ENCODE peak calls at places on chromosomes 12 and 14, in seven cellular contexts. One of them, this sample, is unnamed.

GRCh38 chr14:23640524-23641141 is 4.5 kb downstream of the DHRS2 start:
- DNase-seq in neural crest cell: no peak
- DNase-seq in gastrocnemius medialis: no peak
- DNase-seq in iPS-NIHi11: no peak
- DNase-seq in left ventricle myocardium inferior: peak; percentile 29
- DNase-seq in NCI-H1105: peak; percentile 40
- DNase-seq in EL: peak; percentile 70
- DNase-seq in this sample: no peak

GRCh38 chr12:49652921-49653520 is 29.7 kb downstream of the PRPF40B start:
- DNase-seq in neural crest cell: no peak
- DNase-seq in gastrocnemius medialis: no peak
- DNase-seq in iPS-NIHi11: no peak
- DNase-seq in left ventricle myocardium inferior: no peak
- DNase-seq in NCI-H1105: no peak
- DNase-seq in EL: no peak
- DNase-seq in this sample: no peak

GRCh38 chr12:89882051-89882450 is 173.4 kb upstream of the ATP2B1 start:
- DNase-seq in neural crest cell: no peak
- DNase-seq in gastrocnemius medialis: no peak
- DNase-seq in iPS-NIHi11: no peak
- DNase-seq in left ventricle myocardium inferior: no peak
- DNase-seq in NCI-H1105: no peak
- DNase-seq in EL: peak; percentile 46
- DNase-seq in this sample: no peak

GRCh38 chr12:39912211-39912980 is 193.5 kb downstream of the SLC2A13 start:
- DNase-seq in neural crest cell: no peak
- DNase-seq in gastrocnemius medialis: no peak
- DNase-seq in iPS-NIHi11: no peak
- DNase-seq in left ventricle myocardium inferior: peak; percentile 32
- DNase-seq in NCI-H1105: peak; percentile 4
- DNase-seq in EL: no peak
- DNase-seq in this sample: no peak

GRCh38 chr12:53049582-53050318 is at the start of gene TNS2:
- DNase-seq in neural crest cell: no peak
- DNase-seq in gastrocnemius medialis: peak; percentile 91
- DNase-seq in iPS-NIHi11: peak; percentile 64
- DNase-seq in left ventricle myocardium inferior: peak; percentile 89
- DNase-seq in NCI-H1105: no peak
- DNase-seq in EL: peak; percentile 76
- DNase-seq in this sample: peak; percentile 79

GRCh38 chr12:119802472-119802871 is 74.6 kb downstream of the CIT start:
- DNase-seq in neural crest cell: no peak
- DNase-seq in gastrocnemius medialis: peak; percentile 28
- DNase-seq in iPS-NIHi11: no peak
- DNase-seq in left ventricle myocardium inferior: peak; percentile 38
- DNase-seq in NCI-H1105: no peak
- DNase-seq in EL: peak; percentile 8
- DNase-seq in this sample: no peak

GRCh38 chr14:95067526-95067925 is 89.8 kb downstream of the DICER1 start:
- DNase-seq in neural crest cell: no peak
- DNase-seq in gastrocnemius medialis: no peak
- DNase-seq in iPS-NIHi11: no peak
- DNase-seq in left ventricle myocardium inferior: no peak
- DNase-seq in NCI-H1105: no peak
- DNase-seq in EL: no peak
- DNase-seq in this sample: peak; percentile 19

GRCh38 chr12:105107176-105107496 is 395 bp upstream of the WASHC4 start:
- DNase-seq in neural crest cell: no peak
- DNase-seq in gastrocnemius medialis: no peak
- DNase-seq in iPS-NIHi11: no peak
- DNase-seq in left ventricle myocardium inferior: no peak
- DNase-seq in NCI-H1105: peak; percentile 47
- DNase-seq in EL: peak; percentile 59
- DNase-seq in this sample: no peak

GRCh38 chr14:24275524-24276139 is 4.2 kb upstream of the RABGGTA start:
- DNase-seq in neural crest cell: no peak
- DNase-seq in gastrocnemius medialis: no peak
- DNase-seq in iPS-NIHi11: no peak
- DNase-seq in left ventricle myocardium inferior: no peak
- DNase-seq in NCI-H1105: no peak
- DNase-seq in EL: no peak
- DNase-seq in this sample: no peak

GRCh38 chr14:74671789-74672188 is 41.1 kb downstream of the AREL1 start:
- DNase-seq in neural crest cell: no peak
- DNase-seq in gastrocnemius medialis: peak; percentile 26
- DNase-seq in iPS-NIHi11: no peak
- DNase-seq in left ventricle myocardium inferior: no peak
- DNase-seq in NCI-H1105: no peak
- DNase-seq in EL: peak; percentile 79
- DNase-seq in this sample: no peak

GRCh38 chr12:12723147-12723680 is 6.0 kb downstream of the CDKN1B start:
- DNase-seq in neural crest cell: no peak
- DNase-seq in gastrocnemius medialis: no peak
- DNase-seq in iPS-NIHi11: no peak
- DNase-seq in left ventricle myocardium inferior: no peak
- DNase-seq in NCI-H1105: no peak
- DNase-seq in EL: peak; percentile 28
- DNase-seq in this sample: no peak

GRCh38 chr14:77040059-77040308 is 11.5 kb upstream of the IRF2BPL start:
- DNase-seq in neural crest cell: no peak
- DNase-seq in gastrocnemius medialis: no peak
- DNase-seq in iPS-NIHi11: no peak
- DNase-seq in left ventricle myocardium inferior: no peak
- DNase-seq in NCI-H1105: no peak
- DNase-seq in EL: no peak
- DNase-seq in this sample: no peak

GRCh38 chr12:7667025-7667575 is 1.4 kb upstream of the APOBEC1 start:
- DNase-seq in neural crest cell: no peak
- DNase-seq in gastrocnemius medialis: no peak
- DNase-seq in iPS-NIHi11: peak; percentile 62
- DNase-seq in left ventricle myocardium inferior: no peak
- DNase-seq in NCI-H1105: no peak
- DNase-seq in EL: peak; percentile 18
- DNase-seq in this sample: no peak

GRCh38 chr14:57502581-57503254 is 9.1 kb upstream of the CCDC198 start:
- DNase-seq in neural crest cell: no peak
- DNase-seq in gastrocnemius medialis: no peak
- DNase-seq in iPS-NIHi11: no peak
- DNase-seq in left ventricle myocardium inferior: peak; percentile 29
- DNase-seq in NCI-H1105: no peak
- DNase-seq in EL: no peak
- DNase-seq in this sample: no peak

GRCh38 chr12:561116-561705 is 101.5 kb downstream of the B4GALNT3 start:
- DNase-seq in neural crest cell: no peak
- DNase-seq in gastrocnemius medialis: no peak
- DNase-seq in iPS-NIHi11: no peak
- DNase-seq in left ventricle myocardium inferior: no peak
- DNase-seq in NCI-H1105: no peak
- DNase-seq in EL: no peak
- DNase-seq in this sample: no peak

GRCh38 chr12:66600805-66601392 is 78.0 kb downstream of the GRIP1 start:
- DNase-seq in neural crest cell: no peak
- DNase-seq in gastrocnemius medialis: no peak
- DNase-seq in iPS-NIHi11: no peak
- DNase-seq in left ventricle myocardium inferior: no peak
- DNase-seq in NCI-H1105: peak; percentile 15
- DNase-seq in EL: no peak
- DNase-seq in this sample: no peak

GRCh38 chr12:87439990-87440827 is 589.0 kb downstream of the C12orf50 start:
- DNase-seq in neural crest cell: no peak
- DNase-seq in gastrocnemius medialis: no peak
- DNase-seq in iPS-NIHi11: no peak
- DNase-seq in left ventricle myocardium inferior: no peak
- DNase-seq in NCI-H1105: no peak
- DNase-seq in EL: peak; percentile 74
- DNase-seq in this sample: no peak

GRCh38 chr12:121889267-121889624 is 656 bp downstream of the PSMD9 start:
- DNase-seq in neural crest cell: no peak
- DNase-seq in gastrocnemius medialis: no peak
- DNase-seq in iPS-NIHi11: no peak
- DNase-seq in left ventricle myocardium inferior: no peak
- DNase-seq in NCI-H1105: no peak
- DNase-seq in EL: no peak
- DNase-seq in this sample: no peak

GRCh38 chr12:3641428-3641883 is 111.5 kb downstream of the CRACR2A start:
- DNase-seq in neural crest cell: no peak
- DNase-seq in gastrocnemius medialis: no peak
- DNase-seq in iPS-NIHi11: no peak
- DNase-seq in left ventricle myocardium inferior: no peak
- DNase-seq in NCI-H1105: no peak
- DNase-seq in EL: peak; percentile 91
- DNase-seq in this sample: no peak

GRCh38 chr14:38042356-38042755 is 165.3 kb upstream of the SSTR1 start:
- DNase-seq in neural crest cell: no peak
- DNase-seq in gastrocnemius medialis: no peak
- DNase-seq in iPS-NIHi11: peak; percentile 18
- DNase-seq in left ventricle myocardium inferior: no peak
- DNase-seq in NCI-H1105: no peak
- DNase-seq in EL: peak; percentile 90
- DNase-seq in this sample: no peak

GRCh38 chr14:45252356-45253069 is 489 bp downstream of the MIS18BP1 start:
- DNase-seq in neural crest cell: peak; percentile 6
- DNase-seq in gastrocnemius medialis: no peak
- DNase-seq in iPS-NIHi11: no peak
- DNase-seq in left ventricle myocardium inferior: no peak
- DNase-seq in NCI-H1105: no peak
- DNase-seq in EL: peak; percentile 31
- DNase-seq in this sample: no peak

GRCh38 chr14:56271988-56272387 is 153.8 kb downstream of the PELI2 start:
- DNase-seq in neural crest cell: no peak
- DNase-seq in gastrocnemius medialis: no peak
- DNase-seq in iPS-NIHi11: no peak
- DNase-seq in left ventricle myocardium inferior: no peak
- DNase-seq in NCI-H1105: no peak
- DNase-seq in EL: peak; percentile 57
- DNase-seq in this sample: no peak

GRCh38 chr14:89491701-89492381 is 74.8 kb upstream of the FOXN3 start:
- DNase-seq in neural crest cell: no peak
- DNase-seq in gastrocnemius medialis: no peak
- DNase-seq in iPS-NIHi11: no peak
- DNase-seq in left ventricle myocardium inferior: no peak
- DNase-seq in NCI-H1105: no peak
- DNase-seq in EL: no peak
- DNase-seq in this sample: no peak

GRCh38 chr12:12684375-12685106 is 11.4 kb downstream of the GPR19 start:
- DNase-seq in neural crest cell: peak; percentile 70
- DNase-seq in gastrocnemius medialis: no peak
- DNase-seq in iPS-NIHi11: peak; percentile 72
- DNase-seq in left ventricle myocardium inferior: no peak
- DNase-seq in NCI-H1105: peak; percentile 96
- DNase-seq in EL: peak; percentile 45
- DNase-seq in this sample: peak; percentile 92

GRCh38 chr14:105537580-105538474 is 11.4 kb downstream of the TMEM121 start:
- DNase-seq in neural crest cell: peak; percentile 78
- DNase-seq in gastrocnemius medialis: no peak
- DNase-seq in iPS-NIHi11: peak; percentile 90
- DNase-seq in left ventricle myocardium inferior: peak; percentile 53
- DNase-seq in NCI-H1105: no peak
- DNase-seq in EL: peak; percentile 29
- DNase-seq in this sample: peak; percentile 77

GRCh38 chr14:95340201-95340697 is 20.5 kb upstream of the CLMN start:
- DNase-seq in neural crest cell: no peak
- DNase-seq in gastrocnemius medialis: no peak
- DNase-seq in iPS-NIHi11: no peak
- DNase-seq in left ventricle myocardium inferior: no peak
- DNase-seq in NCI-H1105: no peak
- DNase-seq in EL: no peak
- DNase-seq in this sample: no peak

GRCh38 chr14:95235351-95235750 is 78.0 kb upstream of the DICER1 start:
- DNase-seq in neural crest cell: no peak
- DNase-seq in gastrocnemius medialis: no peak
- DNase-seq in iPS-NIHi11: no peak
- DNase-seq in left ventricle myocardium inferior: no peak
- DNase-seq in NCI-H1105: no peak
- DNase-seq in EL: no peak
- DNase-seq in this sample: no peak

GRCh38 chr12:104201238-104202001 is 14.2 kb upstream of the TXNRD1 start:
- DNase-seq in neural crest cell: peak; percentile 35
- DNase-seq in gastrocnemius medialis: no peak
- DNase-seq in iPS-NIHi11: peak; percentile 81
- DNase-seq in left ventricle myocardium inferior: no peak
- DNase-seq in NCI-H1105: peak; percentile 28
- DNase-seq in EL: peak; percentile 69
- DNase-seq in this sample: peak; percentile 69

GRCh38 chr12:48824112-48824511 is 5.8 kb downstream of the CACNB3 start:
- DNase-seq in neural crest cell: no peak
- DNase-seq in gastrocnemius medialis: no peak
- DNase-seq in iPS-NIHi11: no peak
- DNase-seq in left ventricle myocardium inferior: no peak
- DNase-seq in NCI-H1105: no peak
- DNase-seq in EL: no peak
- DNase-seq in this sample: no peak

GRCh38 chr12:96361074-96361473 is 39.2 kb downstream of the CDK17 start:
- DNase-seq in neural crest cell: no peak
- DNase-seq in gastrocnemius medialis: no peak
- DNase-seq in iPS-NIHi11: no peak
- DNase-seq in left ventricle myocardium inferior: no peak
- DNase-seq in NCI-H1105: no peak
- DNase-seq in EL: no peak
- DNase-seq in this sample: no peak

GRCh38 chr14:98371141-98371540 is 900.9 kb downstream of the BCL11B start:
- DNase-seq in neural crest cell: no peak
- DNase-seq in gastrocnemius medialis: no peak
- DNase-seq in iPS-NIHi11: no peak
- DNase-seq in left ventricle myocardium inferior: no peak
- DNase-seq in NCI-H1105: no peak
- DNase-seq in EL: no peak
- DNase-seq in this sample: no peak

GRCh38 chr14:76829016-76829365 is 2.8 kb downstream of the LRRC74A start:
- DNase-seq in neural crest cell: no peak
- DNase-seq in gastrocnemius medialis: no peak
- DNase-seq in iPS-NIHi11: no peak
- DNase-seq in left ventricle myocardium inferior: peak; percentile 33
- DNase-seq in NCI-H1105: no peak
- DNase-seq in EL: no peak
- DNase-seq in this sample: no peak

GRCh38 chr12:127489055-127489454 is 777.9 kb upstream of the TMEM132C start:
- DNase-seq in neural crest cell: no peak
- DNase-seq in gastrocnemius medialis: no peak
- DNase-seq in iPS-NIHi11: no peak
- DNase-seq in left ventricle myocardium inferior: no peak
- DNase-seq in NCI-H1105: no peak
- DNase-seq in EL: no peak
- DNase-seq in this sample: peak; percentile 21

GRCh38 chr12:48980953-48981756 is 3.0 kb downstream of the WNT1 start:
- DNase-seq in neural crest cell: no peak
- DNase-seq in gastrocnemius medialis: no peak
- DNase-seq in iPS-NIHi11: peak; percentile 76
- DNase-seq in left ventricle myocardium inferior: no peak
- DNase-seq in NCI-H1105: no peak
- DNase-seq in EL: no peak
- DNase-seq in this sample: peak; percentile 76

GRCh38 chr14:95062946-95063345 is 94.4 kb downstream of the DICER1 start:
- DNase-seq in neural crest cell: no peak
- DNase-seq in gastrocnemius medialis: no peak
- DNase-seq in iPS-NIHi11: no peak
- DNase-seq in left ventricle myocardium inferior: no peak
- DNase-seq in NCI-H1105: no peak
- DNase-seq in EL: no peak
- DNase-seq in this sample: no peak

This sample was measured in ecto neural progenitor cell.